ENCODE peak calls at places on chromosome 4, in six cellular contexts. One of them, this sample, is unnamed.

GRCh38 chr4:61678297-61678696 is 478.2 kb downstream of the ADGRL3 start:
- DNase-seq in endodermal cell: no peak
- DNase-seq in hepatocyte: no peak
- DNase-seq in tibial artery: no peak
- DNase-seq in sigmoid colon: no peak
- DNase-seq in CD8-positive, alpha-beta memory T cell: no peak
- DNase-seq in this sample: no peak

GRCh38 chr4:8647626-8648025 is 55.1 kb downstream of the CPZ start:
- DNase-seq in endodermal cell: peak
- DNase-seq in hepatocyte: no peak
- DNase-seq in tibial artery: peak
- DNase-seq in sigmoid colon: peak
- DNase-seq in CD8-positive, alpha-beta memory T cell: no peak
- DNase-seq in this sample: peak

GRCh38 chr4:5821665-5822358 is 71.1 kb downstream of the CRMP1 start:
- DNase-seq in endodermal cell: peak
- DNase-seq in hepatocyte: no peak
- DNase-seq in tibial artery: no peak
- DNase-seq in sigmoid colon: no peak
- DNase-seq in CD8-positive, alpha-beta memory T cell: no peak
- DNase-seq in this sample: no peak

GRCh38 chr4:136319789-136320470 is 1212.4 kb downstream of the PCDH18 start:
- DNase-seq in endodermal cell: no peak
- DNase-seq in hepatocyte: peak
- DNase-seq in tibial artery: no peak
- DNase-seq in sigmoid colon: no peak
- DNase-seq in CD8-positive, alpha-beta memory T cell: no peak
- DNase-seq in this sample: no peak

GRCh38 chr4:36316544-36317082 is 35.2 kb downstream of the DTHD1 start:
- DNase-seq in endodermal cell: no peak
- DNase-seq in hepatocyte: no peak
- DNase-seq in tibial artery: no peak
- DNase-seq in sigmoid colon: no peak
- DNase-seq in CD8-positive, alpha-beta memory T cell: no peak
- DNase-seq in this sample: no peak

GRCh38 chr4:107666134-107666533 is 53.9 kb downstream of the PAPSS1 start:
- DNase-seq in endodermal cell: no peak
- DNase-seq in hepatocyte: peak
- DNase-seq in tibial artery: no peak
- DNase-seq in sigmoid colon: no peak
- DNase-seq in CD8-positive, alpha-beta memory T cell: no peak
- DNase-seq in this sample: no peak

GRCh38 chr4:184016742-184017668 is 111.9 kb downstream of the STOX2 start:
- DNase-seq in endodermal cell: no peak
- DNase-seq in hepatocyte: peak
- DNase-seq in tibial artery: no peak
- DNase-seq in sigmoid colon: no peak
- DNase-seq in CD8-positive, alpha-beta memory T cell: no peak
- DNase-seq in this sample: no peak

GRCh38 chr4:153260553-153261306 is 56.5 kb downstream of the TRIM2 start:
- DNase-seq in endodermal cell: no peak
- DNase-seq in hepatocyte: no peak
- DNase-seq in tibial artery: no peak
- DNase-seq in sigmoid colon: no peak
- DNase-seq in CD8-positive, alpha-beta memory T cell: no peak
- DNase-seq in this sample: no peak

GRCh38 chr4:73593631-73594241 is 26.5 kb downstream of the RASSF6 start:
- DNase-seq in endodermal cell: no peak
- DNase-seq in hepatocyte: peak
- DNase-seq in tibial artery: no peak
- DNase-seq in sigmoid colon: no peak
- DNase-seq in CD8-positive, alpha-beta memory T cell: no peak
- DNase-seq in this sample: no peak

GRCh38 chr4:173685761-173686260 is 155.8 kb upstream of the HAND2 start:
- DNase-seq in endodermal cell: no peak
- DNase-seq in hepatocyte: no peak
- DNase-seq in tibial artery: no peak
- DNase-seq in sigmoid colon: no peak
- DNase-seq in CD8-positive, alpha-beta memory T cell: no peak
- DNase-seq in this sample: no peak

GRCh38 chr4:20506827-20507226 is 193.4 kb upstream of the PACRGL start:
- DNase-seq in endodermal cell: no peak
- DNase-seq in hepatocyte: no peak
- DNase-seq in tibial artery: no peak
- DNase-seq in sigmoid colon: no peak
- DNase-seq in CD8-positive, alpha-beta memory T cell: no peak
- DNase-seq in this sample: no peak

GRCh38 chr4:74370912-74371311 is 6.0 kb downstream of the EREG start:
- DNase-seq in endodermal cell: peak
- DNase-seq in hepatocyte: peak
- DNase-seq in tibial artery: no peak
- DNase-seq in sigmoid colon: no peak
- DNase-seq in CD8-positive, alpha-beta memory T cell: no peak
- DNase-seq in this sample: no peak

GRCh38 chr4:122458625-122459024 is 2.1 kb upstream of the IL2 start:
- DNase-seq in endodermal cell: peak
- DNase-seq in hepatocyte: peak
- DNase-seq in tibial artery: no peak
- DNase-seq in sigmoid colon: no peak
- DNase-seq in CD8-positive, alpha-beta memory T cell: peak
- DNase-seq in this sample: no peak

GRCh38 chr4:42453612-42454011 is 56.3 kb downstream of the SHISA3 start:
- DNase-seq in endodermal cell: no peak
- DNase-seq in hepatocyte: no peak
- DNase-seq in tibial artery: no peak
- DNase-seq in sigmoid colon: no peak
- DNase-seq in CD8-positive, alpha-beta memory T cell: no peak
- DNase-seq in this sample: no peak

GRCh38 chr4:102589743-102590142 is 88.6 kb downstream of the NFKB1 start:
- DNase-seq in endodermal cell: no peak
- DNase-seq in hepatocyte: no peak
- DNase-seq in tibial artery: no peak
- DNase-seq in sigmoid colon: no peak
- DNase-seq in CD8-positive, alpha-beta memory T cell: no peak
- DNase-seq in this sample: no peak

GRCh38 chr4:71683309-71683708 is 100.6 kb downstream of the GC start:
- DNase-seq in endodermal cell: no peak
- DNase-seq in hepatocyte: no peak
- DNase-seq in tibial artery: peak
- DNase-seq in sigmoid colon: no peak
- DNase-seq in CD8-positive, alpha-beta memory T cell: no peak
- DNase-seq in this sample: no peak

GRCh38 chr4:136741468-136741867 is 790.8 kb downstream of the PCDH18 start:
- DNase-seq in endodermal cell: no peak
- DNase-seq in hepatocyte: no peak
- DNase-seq in tibial artery: no peak
- DNase-seq in sigmoid colon: no peak
- DNase-seq in CD8-positive, alpha-beta memory T cell: no peak
- DNase-seq in this sample: no peak

GRCh38 chr4:138636791-138637190 is 378.8 kb upstream of the NOCT start:
- DNase-seq in endodermal cell: no peak
- DNase-seq in hepatocyte: no peak
- DNase-seq in tibial artery: no peak
- DNase-seq in sigmoid colon: no peak
- DNase-seq in CD8-positive, alpha-beta memory T cell: no peak
- DNase-seq in this sample: no peak

GRCh38 chr4:141391293-141391692 is 170.6 kb downstream of the ZNF330 start:
- DNase-seq in endodermal cell: no peak
- DNase-seq in hepatocyte: no peak
- DNase-seq in tibial artery: no peak
- DNase-seq in sigmoid colon: no peak
- DNase-seq in CD8-positive, alpha-beta memory T cell: no peak
- DNase-seq in this sample: no peak

GRCh38 chr4:87101543-87102199 is 118.7 kb downstream of the KLHL8 start:
- DNase-seq in endodermal cell: no peak
- DNase-seq in hepatocyte: no peak
- DNase-seq in tibial artery: no peak
- DNase-seq in sigmoid colon: no peak
- DNase-seq in CD8-positive, alpha-beta memory T cell: no peak
- DNase-seq in this sample: no peak

DNA sequence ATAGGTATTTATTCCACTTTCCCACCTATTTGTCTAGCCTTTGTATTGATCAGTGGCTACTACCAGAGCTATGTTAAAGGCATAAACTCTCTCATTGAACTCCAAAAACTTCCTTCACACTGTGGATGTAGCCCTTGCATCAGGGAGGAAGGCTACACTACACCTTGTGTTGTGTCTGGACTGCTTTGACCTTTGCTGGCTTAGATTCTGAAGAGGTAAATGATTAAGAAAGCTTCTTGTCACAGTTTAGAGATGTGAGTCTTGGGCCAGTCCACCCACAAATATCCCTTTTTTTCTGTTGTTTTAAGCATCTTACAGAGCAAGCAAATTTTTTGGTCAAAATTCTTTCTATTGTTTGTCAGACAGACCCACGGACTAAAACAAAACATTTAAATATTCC is 1.9 kb downstream of the ENPEP start:
- DNase-seq in endodermal cell: no peak
- DNase-seq in hepatocyte: no peak
- DNase-seq in tibial artery: no peak
- DNase-seq in sigmoid colon: no peak
- DNase-seq in CD8-positive, alpha-beta memory T cell: no peak
- DNase-seq in this sample: no peak
- H3K4me3 ChIP-seq in endodermal cell: peak
- H3K4me3 ChIP-seq in hepatocyte: no peak
- H3K4me3 ChIP-seq in tibial artery: no peak
- H3K4me3 ChIP-seq in sigmoid colon: no peak
- H3K4me3 ChIP-seq in CD8-positive, alpha-beta memory T cell: no peak
- H3K4me3 ChIP-seq in this sample: peak

DNA sequence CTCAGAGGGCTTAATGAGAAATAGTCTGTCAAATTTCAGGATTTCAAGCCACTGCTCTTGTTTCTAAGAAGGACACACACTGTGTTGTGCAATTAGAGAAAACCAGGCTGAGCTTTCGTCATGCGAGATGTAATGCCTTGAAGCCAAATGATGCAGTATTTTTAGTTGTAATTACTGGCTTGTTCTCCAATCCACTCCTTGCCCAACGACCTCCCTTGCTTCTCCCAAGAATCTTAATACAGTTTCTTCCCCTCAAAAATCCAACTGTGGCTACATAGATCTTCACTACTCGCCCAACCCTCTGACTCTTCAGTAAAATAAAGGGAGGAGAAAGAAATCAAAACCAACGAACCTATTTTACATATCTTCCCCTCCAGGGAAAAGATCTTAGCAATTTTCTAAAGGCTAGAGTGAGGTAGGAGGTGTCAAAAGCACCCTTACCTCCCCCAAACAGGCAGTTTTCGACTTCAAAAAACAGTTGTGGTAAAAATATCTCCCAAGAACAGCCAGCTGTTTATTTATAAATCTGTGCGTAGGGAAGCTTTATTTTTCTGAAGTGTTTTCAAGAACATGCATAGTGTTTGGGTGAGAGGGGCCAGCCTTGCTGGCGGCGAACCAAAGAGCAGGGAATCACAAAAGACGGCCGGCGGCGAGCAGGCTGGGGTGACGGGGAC is 68.7 kb downstream of the MGST2 start:
- DNase-seq in endodermal cell: no peak
- DNase-seq in hepatocyte: peak
- DNase-seq in tibial artery: no peak
- DNase-seq in sigmoid colon: peak
- DNase-seq in CD8-positive, alpha-beta memory T cell: no peak
- DNase-seq in this sample: no peak
- H3K27ac ChIP-seq in endodermal cell: peak
- H3K27ac ChIP-seq in hepatocyte: peak
- H3K27ac ChIP-seq in tibial artery: peak
- H3K27ac ChIP-seq in sigmoid colon: peak
- H3K27ac ChIP-seq in CD8-positive, alpha-beta memory T cell: no peak
- H3K27ac ChIP-seq in this sample: peak

DNA sequence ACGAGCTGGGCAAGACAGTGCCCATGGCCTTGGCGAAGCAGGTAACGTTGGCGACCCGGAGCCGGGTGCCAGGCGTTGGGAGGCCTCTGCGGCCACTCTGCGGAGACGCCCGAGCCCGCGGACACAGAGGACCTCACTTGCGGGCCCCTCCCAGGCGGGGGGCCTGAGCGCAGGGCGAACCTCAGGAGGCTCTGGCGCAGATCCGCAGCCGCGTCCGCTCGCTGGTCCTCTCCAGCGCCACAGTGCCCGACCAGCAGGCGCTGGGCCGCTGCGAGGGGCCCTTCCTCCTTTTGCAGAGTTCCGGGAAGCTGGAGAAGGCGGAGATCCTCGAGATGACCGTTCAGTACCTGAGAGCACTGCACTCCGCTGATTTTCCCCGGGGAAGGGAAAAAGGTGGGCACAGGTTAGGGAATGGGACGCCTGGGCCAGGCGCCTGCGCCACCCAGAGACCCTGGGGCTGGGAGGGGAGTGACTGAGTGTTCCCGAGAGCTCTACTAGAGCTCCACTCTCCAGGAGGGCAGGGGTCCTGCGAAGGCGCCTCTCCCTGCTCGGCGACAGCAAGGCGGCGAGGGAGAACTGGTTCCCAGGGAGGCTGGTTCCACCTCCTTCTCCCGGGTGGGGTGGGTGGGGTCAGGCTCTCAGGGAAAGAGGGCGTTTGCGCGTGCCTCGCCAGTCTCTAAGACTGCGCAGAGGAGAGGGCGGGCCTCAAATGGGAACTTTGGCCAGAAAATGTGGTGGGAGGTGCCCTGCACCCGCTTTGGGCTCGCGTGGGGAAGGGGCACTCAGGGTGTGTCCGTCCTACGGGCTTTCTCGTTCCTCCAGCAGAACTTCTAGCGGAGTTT is 1.4 kb downstream of the HELT start:
- DNase-seq in endodermal cell: peak
- DNase-seq in hepatocyte: no peak
- DNase-seq in tibial artery: no peak
- DNase-seq in sigmoid colon: no peak
- DNase-seq in CD8-positive, alpha-beta memory T cell: no peak
- DNase-seq in this sample: no peak
- H3K4me3 ChIP-seq in endodermal cell: peak
- H3K4me3 ChIP-seq in hepatocyte: no peak
- H3K4me3 ChIP-seq in tibial artery: peak
- H3K4me3 ChIP-seq in sigmoid colon: no peak
- H3K4me3 ChIP-seq in CD8-positive, alpha-beta memory T cell: no peak
- H3K4me3 ChIP-seq in this sample: peak

GRCh38 chr4:13546374-13546854 is 2.1 kb upstream of the NKX3-2 start:
- DNase-seq in endodermal cell: peak
- DNase-seq in hepatocyte: no peak
- DNase-seq in tibial artery: no peak
- DNase-seq in sigmoid colon: no peak
- DNase-seq in CD8-positive, alpha-beta memory T cell: no peak
- DNase-seq in this sample: no peak

GRCh38 chr4:13546855-13547562 is 2.7 kb upstream of the NKX3-2 start:
- DNase-seq in endodermal cell: peak
- DNase-seq in hepatocyte: peak
- DNase-seq in tibial artery: no peak
- DNase-seq in sigmoid colon: peak
- DNase-seq in CD8-positive, alpha-beta memory T cell: no peak
- DNase-seq in this sample: no peak

GRCh38 chr4:13547563-13548041 is 3.3 kb upstream of the NKX3-2 start:
- DNase-seq in endodermal cell: peak
- DNase-seq in hepatocyte: peak
- DNase-seq in tibial artery: no peak
- DNase-seq in sigmoid colon: peak
- DNase-seq in CD8-positive, alpha-beta memory T cell: peak
- DNase-seq in this sample: no peak

GRCh38 chr4:13548984-13549546 is 4.8 kb upstream of the NKX3-2 start:
- DNase-seq in endodermal cell: peak
- DNase-seq in hepatocyte: peak
- DNase-seq in tibial artery: peak
- DNase-seq in sigmoid colon: peak
- DNase-seq in CD8-positive, alpha-beta memory T cell: peak
- DNase-seq in this sample: no peak

GRCh38 chr4:13548059-13548983 is 4.0 kb upstream of the NKX3-2 start:
- DNase-seq in endodermal cell: no peak
- DNase-seq in hepatocyte: no peak
- DNase-seq in tibial artery: no peak
- DNase-seq in sigmoid colon: peak
- DNase-seq in CD8-positive, alpha-beta memory T cell: no peak
- DNase-seq in this sample: no peak
- H3K27ac ChIP-seq in endodermal cell: no peak
- H3K27ac ChIP-seq in hepatocyte: no peak
- H3K27ac ChIP-seq in tibial artery: no peak
- H3K27ac ChIP-seq in sigmoid colon: peak
- H3K27ac ChIP-seq in CD8-positive, alpha-beta memory T cell: no peak
- H3K27ac ChIP-seq in this sample: no peak

This sample was measured in coronary artery.